ENCODE peak calls at places on chromosomes 16 and 17, in five cellular contexts. Z, J, G, L and V are unnamed samples.

GRCh38 chr17:74733365-74734122 is 3.5 kb upstream of the RAB37 start:
- DNase-seq in Z (no peak), J (no peak), G (no peak), L (no peak), V (no peak)

GRCh38 chr16:85202631-85203461 is 90.6 kb upstream of the CIBAR2 start:
- DNase-seq in Z (peak), J (no peak), G (peak), L (no peak), V (no peak)

GRCh38 chr16:79599837-79600635 is 501 bp downstream of the MAF start:
- DNase-seq in Z (no peak), J (peak), G (peak), L (peak), V (no peak)

GRCh38 chr17:18182978-18183333 is 672 bp upstream of the ALKBH5 start:
- DNase-seq in Z (peak), J (peak), G (peak), L (peak), V (no peak)

GRCh38 chr17:28394717-28395116 is 11.3 kb downstream of the SLC46A1 start:
- DNase-seq in Z (peak), J (no peak), G (no peak), L (peak), V (no peak)

GRCh38 chr16:5509336-5509735 is 411.7 kb upstream of the EEF2KMT start:
- DNase-seq in Z (no peak), J (no peak), G (no peak), L (no peak), V (no peak)

GRCh38 chr16:80946481-80946880 is 60.2 kb downstream of the CMC2 start:
- DNase-seq in Z (no peak), J (no peak), G (no peak), L (no peak), V (no peak)

GRCh38 chr17:1796800-1797199 is 32.9 kb downstream of the SMYD4 start:
- DNase-seq in Z (no peak), J (no peak), G (no peak), L (no peak), V (no peak)

GRCh38 chr17:7914771-7915610 is 1.1 kb downstream of the RNF227 start:
- DNase-seq in Z (peak), J (no peak), G (no peak), L (peak), V (no peak)

GRCh38 chr16:75306102-75306762 is 54.8 kb upstream of the BCAR1 start:
- DNase-seq in Z (peak), J (no peak), G (no peak), L (peak), V (no peak)

GRCh38 chr17:9212376-9213310 is 191.3 kb downstream of the NTN1 start:
- DNase-seq in Z (no peak), J (no peak), G (no peak), L (no peak), V (no peak)

GRCh38 chr17:39576187-39576586 is 31.5 kb downstream of the NEUROD2 start:
- DNase-seq in Z (peak), J (peak), G (no peak), L (peak), V (peak)

GRCh38 chr17:49924589-49924988 is 44.4 kb upstream of the DLX4 start:
- DNase-seq in Z (no peak), J (no peak), G (no peak), L (no peak), V (no peak)

GRCh38 chr17:19713462-19713861 is 2.9 kb downstream of the SLC47A2 start:
- DNase-seq in Z (no peak), J (no peak), G (no peak), L (no peak), V (no peak)

GRCh38 chr16:25633549-25633948 is 58.2 kb upstream of the HS3ST4 start:
- DNase-seq in Z (no peak), J (no peak), G (no peak), L (no peak), V (peak)

GRCh38 chr17:64565563-64565962 is 58.8 kb downstream of the CEP95 start:
- DNase-seq in Z (peak), J (no peak), G (no peak), L (no peak), V (no peak)

GRCh38 chr17:75552847-75553552 is 27.5 kb downstream of the LLGL2 start:
- DNase-seq in Z (no peak), J (no peak), G (no peak), L (no peak), V (no peak)